ENCODE peak calls at places on chromosomes 16 and 17, in nine cellular contexts. U, W, G, H, M, X, J, T and R are unnamed samples.

GRCh38 chr16:49664221-49665215 is 191.4 kb downstream of the ZNF423 start:
- DNase-seq in U (peak; percentile 75), W (peak; percentile 78), J (no peak), X (peak; percentile 72), G (no peak), T (no peak), H (no peak), M (no peak), R (no peak)

GRCh38 chr17:30824002-30824355 is 513 bp downstream of the CRLF3 start:
- DNase-seq in W (no peak), G (no peak), J (no peak), M (no peak), X (no peak), H (peak; percentile 43), U (no peak), T (no peak), R (no peak)

GRCh38 chr16:10521681-10522274 is 58.6 kb downstream of the EMP2 start:
- DNase-seq in U (peak; percentile 47), M (peak; percentile 79), H (peak; percentile 70), J (peak; percentile 62), W (peak; percentile 76), G (peak; percentile 65), X (peak; percentile 71), T (peak; percentile 35), R (peak; percentile 37)

GRCh38 chr16:48101069-48101674 is 54.6 kb downstream of the ABCC12 start:
- DNase-seq in G (no peak), X (no peak), U (no peak), H (no peak), T (no peak), W (no peak), M (no peak), J (no peak), R (no peak)

GRCh38 chr17:60495260-60495659 is 30.8 kb downstream of the APPBP2 start:
- DNase-seq in M (no peak), W (no peak), X (no peak), H (no peak), U (no peak), G (no peak), J (no peak), T (no peak), R (no peak)

GRCh38 chr16:56944954-56945839 is 13.3 kb downstream of the HERPUD1 start:
- DNase-seq in T (no peak), H (no peak), G (no peak), J (no peak), X (no peak), U (peak; percentile 57), M (no peak), W (peak; percentile 48), R (no peak)

GRCh38 chr17:45225964-45226530 is 4.4 kb downstream of the FMNL1 start:
- DNase-seq in M (no peak), W (peak; percentile 86), U (no peak), J (no peak), G (peak; percentile 80), T (peak; percentile 94), H (peak; percentile 91), X (no peak), R (peak; percentile 38)

GRCh38 chr17:28582513-28582912 is 5.8 kb upstream of the ALDOC start:
- DNase-seq in G (no peak), M (no peak), W (no peak), U (no peak), H (no peak), J (no peak), T (no peak), X (no peak), R (no peak)

GRCh38 chr17:78378225-78379133 is at the start of gene PGS1:
- DNase-seq in G (peak; percentile 83), J (peak; percentile 90), U (peak; percentile 70), M (no peak), H (peak; percentile 85), X (peak; percentile 85), T (peak; percentile 84), W (peak; percentile 88), R (peak; percentile 55)

GRCh38 chr17:11705111-11705510 is 106.8 kb downstream of the DNAH9 start:
- DNase-seq in M (peak; percentile 69), J (no peak), T (no peak), U (no peak), H (peak; percentile 51), W (no peak), X (no peak), G (no peak), R (no peak)

GRCh38 chr17:76547183-76547641 is 7.4 kb downstream of the PRCD start:
- DNase-seq in T (peak; percentile 52), W (no peak), H (peak; percentile 67), J (no peak), G (peak; percentile 51), U (peak; percentile 69), M (peak; percentile 74), X (peak; percentile 73), R (no peak)

GRCh38 chr17:73005360-73005759 is 87.1 kb downstream of the SLC39A11 start:
- DNase-seq in J (no peak), X (no peak), U (no peak), H (no peak), T (no peak), W (no peak), M (no peak), G (no peak), R (no peak)

GRCh38 chr17:21275579-21276339 is 8.8 kb upstream of the MAP2K3 start:
- DNase-seq in W (peak; percentile 95), G (peak; percentile 95), X (peak; percentile 95), J (peak; percentile 98), T (peak; percentile 97), H (peak; percentile 97), M (peak; percentile 61), U (peak; percentile 87), R (peak; percentile 88)

GRCh38 chr16:50909831-50910697 is 168.2 kb downstream of the CYLD start:
- DNase-seq in G (no peak), W (no peak), H (no peak), U (no peak), T (no peak), J (no peak), X (no peak), M (no peak), R (no peak)

GRCh38 chr17:34291721-34292348 is 6.3 kb downstream of the CCL11 start:
- DNase-seq in M (no peak), T (no peak), U (no peak), J (no peak), X (no peak), W (no peak), H (no peak), G (no peak), R (no peak)

DNA sequence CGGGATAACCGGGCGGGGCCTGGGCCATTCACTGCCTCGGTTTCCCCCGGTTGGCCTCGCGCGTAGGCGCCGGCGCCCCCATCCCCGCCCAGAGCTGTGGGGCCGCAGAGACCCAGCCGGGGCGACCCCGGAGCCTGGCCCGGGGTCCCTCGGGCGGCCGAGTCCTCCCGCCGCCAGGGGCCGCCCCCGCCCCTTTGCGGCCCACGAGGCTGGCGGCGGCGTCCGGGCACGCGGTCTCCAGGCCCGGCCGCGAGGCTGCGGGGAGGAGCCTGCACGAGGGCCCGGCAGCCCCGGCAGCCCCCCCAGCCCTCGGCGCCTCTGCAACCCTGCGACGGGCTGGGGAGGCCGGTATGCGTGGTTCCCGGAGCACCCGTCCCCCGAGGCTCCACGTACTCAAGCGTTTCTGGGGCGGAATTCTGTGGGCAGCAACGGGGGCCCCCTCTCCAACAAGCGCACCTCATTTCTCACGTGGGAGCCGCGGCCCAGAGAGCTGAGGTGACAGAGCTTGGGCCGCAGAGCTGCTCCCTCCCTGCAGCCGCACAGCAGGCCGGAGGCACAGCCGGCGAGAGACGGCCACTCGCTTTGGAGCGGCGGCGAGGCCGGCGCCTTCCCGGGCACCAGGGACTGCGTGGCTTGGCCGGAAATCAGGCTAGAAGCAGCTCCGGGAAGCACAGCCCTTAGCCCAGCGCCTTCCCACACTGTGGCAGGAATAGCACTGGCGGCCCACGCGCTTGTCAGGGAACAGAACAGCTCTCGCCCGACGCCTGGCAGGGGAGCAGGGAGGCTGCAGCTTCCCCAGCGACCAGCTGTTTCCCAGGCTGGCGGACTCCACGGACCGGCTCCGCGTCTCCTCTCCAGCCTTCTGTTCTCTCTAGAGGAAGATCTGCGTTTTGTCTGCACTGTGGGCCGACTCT is 860 bp upstream of the LIMD2 start:
- DNase-seq in H (peak; percentile 37), M (no peak), U (peak; percentile 50), X (peak; percentile 74), J (peak; percentile 72), T (peak; percentile 50), G (peak; percentile 27), W (peak; percentile 83), R (no peak)
- TF ChIP-seq EP300 in H (no peak), M (no peak), U (no peak), X (no peak), J (no peak), T (peak; percentile 18), G (no peak), W (no peak), R (no peak)

DNA sequence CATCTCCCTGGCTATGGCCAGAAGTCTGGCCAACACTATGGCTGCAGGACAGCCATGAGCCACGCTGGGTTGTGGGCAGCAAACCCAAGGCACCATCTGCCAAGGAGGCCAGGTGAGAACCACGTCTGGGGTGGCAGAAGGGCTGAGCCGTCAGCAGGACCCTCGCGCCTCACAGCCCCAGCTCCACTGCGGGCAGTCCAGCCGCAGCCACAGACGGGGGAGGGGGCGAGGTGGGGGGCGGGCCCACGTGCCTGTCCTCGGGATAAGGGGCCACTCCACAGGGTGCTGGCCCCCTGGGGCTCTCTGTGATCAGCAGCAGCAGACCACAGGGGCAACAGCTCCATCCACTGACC is 6.5 kb upstream of the BAIAP2 start:
- DNase-seq in M (no peak), J (no peak), X (no peak), U (no peak), G (no peak), H (no peak), T (no peak), W (peak; percentile 60), R (no peak)
- H3K36me3 ChIP-seq in M (no peaks in the 10 kb centered on the region), J (no peaks in the 10 kb centered on the region), X (no peaks in the 10 kb centered on the region), U (no peaks in the 10 kb centered on the region), G (peaks cover 18% of the 10 kb centered on the region), H (no peaks in the 10 kb centered on the region), T (no peaks in the 10 kb centered on the region), W (no peaks in the 10 kb centered on the region), R (no peaks in the 10 kb centered on the region)

GRCh38 chr17:51372345-51373004 is 112.1 kb downstream of the UTP18 start:
- DNase-seq in H (peak; percentile 13), U (no peak), G (no peak), T (peak; percentile 49), X (no peak), M (peak; percentile 72), J (no peak), W (no peak), R (peak; percentile 32)
- H3K27ac ChIP-seq in H (no peak overlapping the region), U (no peak overlapping the region), G (no peak overlapping the region), T (no peak overlapping the region), X (no peak overlapping the region), M (no peak overlapping the region), J (no peak overlapping the region), W (no peak overlapping the region), R (peak overlapping the region; percentile 46)

DNA sequence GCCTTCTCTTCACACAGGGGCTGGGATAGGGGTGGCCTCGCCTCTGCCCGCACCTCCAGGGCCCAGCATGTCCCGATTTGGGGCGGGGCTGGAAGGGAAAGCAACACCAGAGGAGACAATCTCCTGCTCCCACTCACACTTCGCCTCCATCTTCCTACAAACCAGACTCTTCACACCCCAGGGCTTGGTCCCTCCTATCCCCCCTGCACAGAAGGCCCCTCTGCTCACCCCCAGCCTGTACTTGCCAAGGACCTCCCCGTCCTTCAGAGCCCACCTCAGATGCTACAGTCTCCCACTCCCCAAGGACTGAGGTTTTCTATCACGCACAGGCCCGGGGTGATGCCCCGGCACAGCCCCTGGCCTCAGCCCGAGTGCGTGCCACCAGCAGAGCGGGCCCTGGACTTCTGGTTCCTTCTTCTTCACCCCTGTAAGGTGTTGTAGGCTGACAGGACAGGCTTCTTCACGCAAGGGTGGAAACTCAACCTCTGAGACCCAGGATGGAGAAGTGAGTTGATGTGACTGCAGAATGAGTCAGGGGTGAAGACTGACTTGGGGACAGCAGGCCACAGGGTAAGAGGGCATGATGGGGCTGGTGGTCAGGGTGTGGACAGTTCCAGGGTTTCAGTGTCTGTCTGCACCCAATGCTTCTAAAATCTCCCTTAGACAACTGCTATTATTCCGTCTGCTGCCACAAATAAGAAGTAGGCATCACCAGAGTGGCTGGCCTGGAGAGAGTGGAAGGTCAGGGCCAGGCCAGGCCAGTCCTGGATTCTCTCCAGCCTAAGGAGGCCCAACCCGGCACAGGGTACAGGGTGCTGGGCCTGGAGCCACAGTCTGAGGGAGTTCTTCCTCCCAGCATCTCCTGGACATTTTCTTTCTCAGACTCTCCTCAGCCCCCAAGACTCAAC is 2.5 kb downstream of the ITGAE start:
- DNase-seq in U (peak; percentile 59), W (no peak), J (no peak), X (no peak), G (no peak), T (peak; percentile 49), H (no peak), M (no peak), R (no peak)
- TF ChIP-seq EP300 in U (no peak), W (no peak), J (no peak), X (no peak), G (no peak), T (no peak), H (no peak), M (no peak), R (no peak)